ENCODE peak calls at places on chromosomes 12 and 14, in four cellular contexts. O is progenitor cell of endocrine pancreas, R is ovary, P is mesothelial cell of epicardium. E is an unnamed sample.

GRCh38 chr12:56104815-56105476 is 587 bp downstream of the PA2G4 start:
- DNase-seq in O (no peak), R (no peak), P (peak), E (peak)

GRCh38 chr14:73741876-73742519 is 27.8 kb upstream of the PNMA1 start:
- DNase-seq in O (no peak), R (peak), P (no peak), E (no peak)

GRCh38 chr14:39491134-39491541 is 58.9 kb upstream of the FBXO33 start:
- DNase-seq in O (no peak), R (no peak), P (no peak), E (no peak)

GRCh38 chr14:46215801-46216200 is 435.8 kb downstream of the RPL10L start:
- DNase-seq in O (no peak), R (no peak), P (no peak), E (no peak)

GRCh38 chr14:90970167-90970600 is 90.3 kb downstream of the RPS6KA5 start:
- DNase-seq in O (no peak), R (no peak), P (no peak), E (no peak)

GRCh38 chr12:100069795-100070194 is 72.9 kb downstream of the BLTP3B start:
- DNase-seq in O (no peak), R (no peak), P (no peak), E (no peak)

GRCh38 chr12:131896080-131896810 is 1.8 kb downstream of the ULK1 start:
- DNase-seq in O (peak), R (peak), P (peak), E (peak)

GRCh38 chr14:95497561-95498011 is 18.9 kb downstream of the SYNE3 start:
- DNase-seq in O (no peak), R (no peak), P (no peak), E (no peak)

GRCh38 chr12:50715174-50715573 is 48.7 kb upstream of the ATF1 start:
- DNase-seq in O (no peak), R (no peak), P (no peak), E (no peak)

GRCh38 chr12:95204141-95204866 is 13.0 kb downstream of the FGD6 start:
- DNase-seq in O (no peak), R (peak), P (no peak), E (no peak)

GRCh38 chr14:94904636-94905035 is 134.7 kb upstream of the GSC start:
- DNase-seq in O (no peak), R (no peak), P (no peak), E (no peak)

GRCh38 chr14:34794941-34795340 is 80.2 kb downstream of the BAZ1A start:
- DNase-seq in O (no peak), R (no peak), P (no peak), E (no peak)

GRCh38 chr14:45085004-45085403 is 1.1 kb downstream of the PRPF39 start:
- DNase-seq in O (no peak), R (no peak), P (no peak), E (no peak)

GRCh38 chr12:127496255-127496654 is 770.7 kb upstream of the TMEM132C start:
- DNase-seq in O (no peak), R (no peak), P (no peak), E (no peak)
- TF ChIP-seq CTCF in O (peak), R (no peak), P (no peak), E (no peak)

DNA sequence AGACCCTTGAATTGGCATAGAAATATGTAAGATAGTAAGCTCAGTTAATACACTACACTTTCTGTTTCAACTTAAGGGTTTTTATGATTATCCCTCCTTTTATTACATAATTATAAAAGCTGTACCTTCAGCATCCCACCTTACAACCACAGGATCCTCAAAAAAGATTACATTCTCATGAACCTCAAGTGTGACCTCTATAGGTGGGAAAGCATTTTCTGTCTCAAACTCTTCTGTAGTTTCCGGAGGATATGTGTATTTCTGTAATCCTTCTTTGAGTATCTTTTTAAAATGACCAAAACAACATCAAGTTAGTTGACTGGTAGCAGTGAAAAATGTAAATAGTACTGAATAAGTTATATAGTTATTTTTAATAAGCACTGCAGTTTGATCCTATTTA is 75.9 kb downstream of the DNAI7 start:
- DNase-seq in O (no peak), R (no peak), P (no peak), E (no peak)
- TF ChIP-seq CTCF in O (peak), R (no peak), P (no peak), E (no peak)

GRCh38 chr12:78585132-78585531 is 279.4 kb upstream of the SYT1 start:
- DNase-seq in O (no peak), R (no peak), P (no peak), E (no peak)

GRCh38 chr12:78580296-78580695 is 284.3 kb upstream of the SYT1 start:
- DNase-seq in O (no peak), R (no peak), P (no peak), E (no peak)

GRCh38 chr12:78586790-78587189 is 277.8 kb upstream of the SYT1 start:
- DNase-seq in O (no peak), R (no peak), P (no peak), E (no peak)

GRCh38 chr12:78584695-78585094 is 279.9 kb upstream of the SYT1 start:
- DNase-seq in O (no peak), R (no peak), P (no peak), E (no peak)
- TF ChIP-seq CTCF in O (peak), R (no peak), P (no peak), E (no peak)

GRCh38 chr12:109715310-109716091 is 1.9 kb downstream of the FAM222A start:
- DNase-seq in O (no peak), R (peak), P (no peak), E (peak)

GRCh38 chr12:109713187-109713984 is at the start of gene FAM222A:
- DNase-seq in O (peak), R (peak), P (peak), E (peak)

GRCh38 chr12:109714913-109715244 is 1.3 kb downstream of the FAM222A start:
- DNase-seq in O (no peak), R (no peak), P (no peak), E (no peak)

GRCh38 chr12:109716092-109716479 is 2.5 kb downstream of the FAM222A start:
- DNase-seq in O (no peak), R (peak), P (no peak), E (no peak)

GRCh38 chr12:109714141-109714912 is 702 bp downstream of the FAM222A start:
- DNase-seq in O (peak), R (peak), P (peak), E (peak)
- TF ChIP-seq CTCF in O (peak), R (peak), P (no peak), E (no peak)

DNA sequence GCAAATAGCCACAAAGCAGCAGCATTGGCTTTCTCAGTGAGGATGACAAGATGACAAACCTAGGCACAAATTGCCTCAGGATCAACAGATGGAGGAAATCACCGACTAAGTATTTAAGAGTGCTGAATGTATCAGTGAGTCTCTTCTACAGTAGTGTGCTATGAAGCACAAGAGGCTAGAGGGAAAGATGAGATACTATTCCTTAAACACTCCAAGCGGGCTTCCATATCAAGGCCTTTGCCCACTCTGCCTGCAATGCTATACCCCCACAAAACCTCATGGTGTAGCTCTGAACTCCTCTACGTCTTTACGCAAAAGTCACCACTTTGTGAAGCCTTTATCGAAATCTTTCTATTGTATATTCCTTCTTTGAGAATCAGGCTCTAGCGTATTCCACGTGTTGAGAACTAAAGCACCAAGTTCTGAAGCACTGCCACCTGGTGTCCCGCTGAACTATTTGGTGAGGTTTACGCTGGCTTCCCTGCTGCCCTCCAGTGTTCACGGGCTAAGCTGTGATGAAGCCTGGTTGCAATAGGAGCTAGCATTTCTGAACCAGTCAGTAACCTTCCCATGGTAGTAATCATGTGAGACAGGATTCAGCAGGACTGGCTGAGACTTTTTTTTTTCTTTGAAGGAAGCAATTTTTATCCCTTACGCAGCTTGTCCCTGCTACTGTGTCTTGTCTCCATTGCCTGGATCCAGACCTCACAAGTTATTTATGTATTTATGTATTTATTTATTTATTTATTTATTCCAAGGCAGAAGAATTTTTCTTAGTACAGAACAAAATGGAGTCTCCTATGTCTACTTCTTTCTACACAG is 426.5 kb upstream of the OR4E1 start:
- DNase-seq in O (peak), R (peak), P (peak), E (peak)
- TF ChIP-seq CTCF in O (peak), R (peak), P (no peak), E (no peak)

GRCh38 chr14:68015356-68016242 is 196.0 kb downstream of the RAD51B start:
- DNase-seq in O (no peak), R (no peak), P (no peak), E (no peak)

GRCh38 chr14:68014771-68015170 is 195.2 kb downstream of the RAD51B start:
- DNase-seq in O (no peak), R (no peak), P (no peak), E (no peak)

GRCh38 chr14:68018598-68018997 is 199.0 kb downstream of the RAD51B start:
- DNase-seq in O (no peak), R (no peak), P (no peak), E (no peak)

GRCh38 chr14:68013326-68013725 is 193.7 kb downstream of the RAD51B start:
- DNase-seq in O (no peak), R (no peak), P (no peak), E (no peak)

DNA sequence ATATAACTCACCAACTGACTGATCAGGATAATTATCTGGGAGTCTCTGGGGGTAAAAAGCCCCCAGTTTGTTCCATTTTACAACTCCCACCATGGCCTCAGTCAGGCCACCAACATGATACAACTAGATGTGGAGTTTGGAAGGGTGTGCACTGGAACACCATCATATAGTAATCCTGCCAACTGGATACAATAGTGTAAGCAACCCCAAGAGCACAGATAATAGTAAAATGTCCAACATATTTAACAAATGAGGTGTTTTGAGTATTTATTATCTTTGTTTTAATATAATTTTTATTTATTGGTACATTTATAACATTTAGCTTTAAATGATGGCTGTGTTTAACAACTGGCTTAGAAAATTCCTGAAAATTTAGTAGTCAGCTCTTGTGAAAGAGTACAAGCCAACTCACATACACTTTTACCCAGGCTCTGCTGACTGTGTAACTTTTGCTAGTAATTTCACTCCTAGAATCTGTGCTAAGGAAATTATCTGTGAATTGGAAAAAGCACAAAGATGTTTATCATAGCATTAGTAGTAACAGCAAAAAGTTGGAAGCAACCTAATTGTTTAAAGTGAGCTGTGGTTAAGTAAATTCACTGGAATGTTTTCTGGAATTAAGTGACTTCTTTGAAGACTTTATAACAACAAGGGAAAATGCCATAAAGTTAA is 196.8 kb downstream of the RAD51B start:
- DNase-seq in O (no peak), R (no peak), P (no peak), E (no peak)
- TF ChIP-seq CTCF in O (no peak), R (no peak), P (no peak), E (no peak)

DNA sequence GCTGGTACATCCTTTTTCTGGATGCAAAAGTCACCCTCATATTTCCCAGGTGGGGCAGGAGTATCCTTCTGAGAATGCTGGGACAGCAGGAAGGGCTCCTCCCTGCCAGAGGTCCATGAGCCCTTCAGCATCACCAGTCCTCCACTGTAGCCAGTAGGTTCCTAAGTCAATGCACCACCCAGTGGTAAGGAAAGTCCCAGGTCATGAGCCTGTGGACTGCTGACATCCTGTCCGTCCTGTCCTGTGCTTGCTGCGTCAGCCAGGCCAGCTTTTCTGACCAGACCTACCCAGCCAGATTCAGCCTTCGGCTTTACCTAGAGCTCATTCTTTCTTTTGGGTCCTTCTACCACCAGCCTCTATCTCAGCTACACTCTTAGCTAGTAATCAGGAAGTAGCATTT is 23.0 kb upstream of the ACTN1 start:
- DNase-seq in O (no peak), R (no peak), P (no peak), E (no peak)
- TF ChIP-seq CTCF in O (peak), R (no peak), P (no peak), E (no peak)

GRCh38 chr14:21149641-21150367 is 6.1 kb downstream of the OR5AU1 start:
- DNase-seq in O (no peak), R (no peak), P (no peak), E (no peak)
- TF ChIP-seq CTCF in O (no peak), R (no peak), P (no peak), E (no peak)

DNA sequence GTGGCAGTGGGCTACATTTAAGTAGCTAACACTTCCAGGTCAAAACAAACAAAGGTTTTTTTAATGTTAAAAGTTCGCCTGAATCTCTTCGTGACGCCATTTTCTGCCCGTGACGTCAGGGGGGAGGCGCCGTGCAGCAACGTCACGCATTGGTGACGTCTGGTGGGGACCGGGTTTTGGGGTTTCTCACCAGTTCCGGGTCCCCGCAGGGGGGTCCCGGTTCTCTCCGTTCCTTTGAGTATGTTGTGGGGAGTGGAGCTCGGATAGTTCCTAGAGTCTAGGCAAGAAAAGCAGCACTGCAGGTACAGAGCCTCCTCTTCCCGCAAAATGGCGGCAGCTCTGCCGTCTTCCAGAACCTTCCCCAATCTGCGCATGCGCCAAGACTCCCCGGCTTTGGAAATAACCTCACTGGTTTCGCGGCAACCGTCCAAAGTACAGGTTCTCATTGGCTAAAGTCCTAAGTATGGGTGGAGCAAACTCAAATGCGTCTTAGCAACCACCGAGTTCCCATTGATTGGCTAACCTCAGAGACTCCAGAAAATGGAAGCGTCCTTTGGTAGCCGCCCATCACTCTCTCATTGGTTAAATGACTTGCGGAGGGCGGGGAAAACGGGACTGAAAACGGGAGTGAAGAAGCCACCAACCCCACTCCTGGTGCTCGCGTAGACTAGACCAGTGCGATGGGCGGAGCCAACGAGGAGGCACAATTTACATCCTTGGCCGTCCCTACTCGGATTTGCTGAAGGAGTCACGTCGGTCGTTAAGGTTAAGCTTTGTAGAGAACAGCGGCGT is at the start of gene RBM23:
- DNase-seq in O (peak), R (peak), P (peak), E (peak)
- TF ChIP-seq CTCF in O (no peak), R (peak), P (no peak), E (no peak)

E was measured in glutamatergic neuron.